ENCODE peak calls at places on chromosomes 5 and 9, in six cellular contexts. One of them, this sample, is unnamed.

GRCh38 chr9:114124138-114124537 is 25.0 kb upstream of the KIF12 start:
- DNase-seq in cardiac muscle cell: peak; percentile 24
- DNase-seq in A549: no peak
- DNase-seq in iPS DF 6.9: no peak
- DNase-seq in skeletal muscle cell: no peak
- DNase-seq in OCI-LY7: no peak
- DNase-seq in this sample: no peak

GRCh38 chr9:38062498-38063362 is 6.3 kb downstream of the SHB start:
- DNase-seq in cardiac muscle cell: peak; percentile 66
- DNase-seq in A549: no peak
- DNase-seq in iPS DF 6.9: no peak
- DNase-seq in skeletal muscle cell: peak; percentile 45
- DNase-seq in OCI-LY7: no peak
- DNase-seq in this sample: peak; percentile 93

GRCh38 chr5:77292026-77292757 is 81.7 kb downstream of the PDE8B start:
- DNase-seq in cardiac muscle cell: no peak
- DNase-seq in A549: no peak
- DNase-seq in iPS DF 6.9: no peak
- DNase-seq in skeletal muscle cell: no peak
- DNase-seq in OCI-LY7: no peak
- DNase-seq in this sample: peak; percentile 34

GRCh38 chr5:79582186-79582585 is 30.1 kb upstream of the TENT2 start:
- DNase-seq in cardiac muscle cell: no peak
- DNase-seq in A549: no peak
- DNase-seq in iPS DF 6.9: no peak
- DNase-seq in skeletal muscle cell: no peak
- DNase-seq in OCI-LY7: no peak
- DNase-seq in this sample: peak; percentile 44

GRCh38 chr9:99341686-99342085 is 119.6 kb downstream of the SEC61B start:
- DNase-seq in cardiac muscle cell: no peak
- DNase-seq in A549: no peak
- DNase-seq in iPS DF 6.9: no peak
- DNase-seq in skeletal muscle cell: no peak
- DNase-seq in OCI-LY7: no peak
- DNase-seq in this sample: no peak

GRCh38 chr9:136244116-136244775 is 1.4 kb downstream of the QSOX2 start:
- DNase-seq in cardiac muscle cell: no peak
- DNase-seq in A549: no peak
- DNase-seq in iPS DF 6.9: no peak
- DNase-seq in skeletal muscle cell: no peak
- DNase-seq in OCI-LY7: peak; percentile 84
- DNase-seq in this sample: peak; percentile 41

GRCh38 chr5:125478599-125478998 is 732.2 kb upstream of the ZNF608 start:
- DNase-seq in cardiac muscle cell: no peak
- DNase-seq in A549: no peak
- DNase-seq in iPS DF 6.9: no peak
- DNase-seq in skeletal muscle cell: no peak
- DNase-seq in OCI-LY7: no peak
- DNase-seq in this sample: no peak

GRCh38 chr5:14476791-14477435 is 104.7 kb upstream of the OTULINL start:
- DNase-seq in cardiac muscle cell: peak; percentile 37
- DNase-seq in A549: no peak
- DNase-seq in iPS DF 6.9: no peak
- DNase-seq in skeletal muscle cell: no peak
- DNase-seq in OCI-LY7: no peak
- DNase-seq in this sample: no peak

GRCh38 chr5:132655821-132656773 is 1.9 kb upstream of the IL13 start:
- DNase-seq in cardiac muscle cell: no peak
- DNase-seq in A549: no peak
- DNase-seq in iPS DF 6.9: no peak
- DNase-seq in skeletal muscle cell: no peak
- DNase-seq in OCI-LY7: no peak
- DNase-seq in this sample: no peak

GRCh38 chr5:41195228-41195627 is 18.1 kb downstream of the C6 start:
- DNase-seq in cardiac muscle cell: no peak
- DNase-seq in A549: no peak
- DNase-seq in iPS DF 6.9: no peak
- DNase-seq in skeletal muscle cell: no peak
- DNase-seq in OCI-LY7: no peak
- DNase-seq in this sample: no peak

GRCh38 chr5:1000329-1000728 is 8.3 kb upstream of the NKD2 start:
- DNase-seq in cardiac muscle cell: no peak
- DNase-seq in A549: no peak
- DNase-seq in iPS DF 6.9: no peak
- DNase-seq in skeletal muscle cell: no peak
- DNase-seq in OCI-LY7: no peak
- DNase-seq in this sample: no peak

GRCh38 chr5:91359957-91360609 is 23.0 kb downstream of the ARRDC3 start:
- DNase-seq in cardiac muscle cell: peak; percentile 40
- DNase-seq in A549: no peak
- DNase-seq in iPS DF 6.9: no peak
- DNase-seq in skeletal muscle cell: no peak
- DNase-seq in OCI-LY7: no peak
- DNase-seq in this sample: peak; percentile 81

GRCh38 chr9:111118256-111118950 is 80.1 kb upstream of the LPAR1 start:
- DNase-seq in cardiac muscle cell: no peak
- DNase-seq in A549: no peak
- DNase-seq in iPS DF 6.9: no peak
- DNase-seq in skeletal muscle cell: peak; percentile 60
- DNase-seq in OCI-LY7: no peak
- DNase-seq in this sample: no peak

GRCh38 chr5:64690417-64691151 is at the start of gene SHISAL2B:
- DNase-seq in cardiac muscle cell: peak; percentile 35
- DNase-seq in A549: peak; percentile 22
- DNase-seq in iPS DF 6.9: no peak
- DNase-seq in skeletal muscle cell: no peak
- DNase-seq in OCI-LY7: no peak
- DNase-seq in this sample: no peak

GRCh38 chr5:147381555-147381954 is 128.3 kb downstream of the DPYSL3 start:
- DNase-seq in cardiac muscle cell: no peak
- DNase-seq in A549: no peak
- DNase-seq in iPS DF 6.9: no peak
- DNase-seq in skeletal muscle cell: no peak
- DNase-seq in OCI-LY7: no peak
- DNase-seq in this sample: no peak

GRCh38 chr5:149674686-149675085 is 55.4 kb upstream of the PPARGC1B start:
- DNase-seq in cardiac muscle cell: no peak
- DNase-seq in A549: no peak
- DNase-seq in iPS DF 6.9: no peak
- DNase-seq in skeletal muscle cell: no peak
- DNase-seq in OCI-LY7: no peak
- DNase-seq in this sample: no peak

GRCh38 chr5:171317225-171317624 is 8.2 kb downstream of the TLX3 start:
- DNase-seq in cardiac muscle cell: no peak
- DNase-seq in A549: no peak
- DNase-seq in iPS DF 6.9: no peak
- DNase-seq in skeletal muscle cell: no peak
- DNase-seq in OCI-LY7: no peak
- DNase-seq in this sample: no peak

GRCh38 chr5:93249651-93250289 is 331.2 kb downstream of the NR2F1-AS1 start:
- DNase-seq in cardiac muscle cell: peak; percentile 78
- DNase-seq in A549: no peak
- DNase-seq in iPS DF 6.9: no peak
- DNase-seq in skeletal muscle cell: no peak
- DNase-seq in OCI-LY7: no peak
- DNase-seq in this sample: peak; percentile 42

GRCh38 chr9:15724006-15724405 is 171.2 kb downstream of the CCDC171 start:
- DNase-seq in cardiac muscle cell: peak; percentile 43
- DNase-seq in A549: no peak
- DNase-seq in iPS DF 6.9: no peak
- DNase-seq in skeletal muscle cell: peak; percentile 39
- DNase-seq in OCI-LY7: no peak
- DNase-seq in this sample: no peak

GRCh38 chr5:154648706-154649105 is 106.5 kb upstream of the LARP1 start:
- DNase-seq in cardiac muscle cell: peak; percentile 41
- DNase-seq in A549: no peak
- DNase-seq in iPS DF 6.9: no peak
- DNase-seq in skeletal muscle cell: no peak
- DNase-seq in OCI-LY7: no peak
- DNase-seq in this sample: no peak

GRCh38 chr5:172602712-172603289 is 38.3 kb upstream of the NEURL1B start:
- DNase-seq in cardiac muscle cell: peak; percentile 28
- DNase-seq in A549: no peak
- DNase-seq in iPS DF 6.9: no peak
- DNase-seq in skeletal muscle cell: no peak
- DNase-seq in OCI-LY7: no peak
- DNase-seq in this sample: no peak

GRCh38 chr5:74063821-74064598 is 438.0 kb downstream of the ARHGEF28 start:
- DNase-seq in cardiac muscle cell: peak; percentile 83
- DNase-seq in A549: no peak
- DNase-seq in iPS DF 6.9: no peak
- DNase-seq in skeletal muscle cell: peak; percentile 76
- DNase-seq in OCI-LY7: no peak
- DNase-seq in this sample: peak; percentile 91

GRCh38 chr9:96449522-96449843 is 486 bp upstream of the HABP4 start:
- DNase-seq in cardiac muscle cell: no peak
- DNase-seq in A549: no peak
- DNase-seq in iPS DF 6.9: no peak
- DNase-seq in skeletal muscle cell: no peak
- DNase-seq in OCI-LY7: no peak
- DNase-seq in this sample: no peak

GRCh38 chr5:143717400-143717799 is 94.6 kb upstream of the HMHB1 start:
- DNase-seq in cardiac muscle cell: peak; percentile 90
- DNase-seq in A549: no peak
- DNase-seq in iPS DF 6.9: no peak
- DNase-seq in skeletal muscle cell: peak; percentile 79
- DNase-seq in OCI-LY7: no peak
- DNase-seq in this sample: no peak

GRCh38 chr9:6619909-6620308 is 25.6 kb downstream of the GLDC start:
- DNase-seq in cardiac muscle cell: no peak
- DNase-seq in A549: no peak
- DNase-seq in iPS DF 6.9: no peak
- DNase-seq in skeletal muscle cell: no peak
- DNase-seq in OCI-LY7: no peak
- DNase-seq in this sample: no peak

GRCh38 chr9:5263568-5264218 is 32.5 kb downstream of the INSL4 start:
- DNase-seq in cardiac muscle cell: peak; percentile 39
- DNase-seq in A549: peak; percentile 22
- DNase-seq in iPS DF 6.9: no peak
- DNase-seq in skeletal muscle cell: no peak
- DNase-seq in OCI-LY7: peak; percentile 19
- DNase-seq in this sample: peak; percentile 9

GRCh38 chr5:100797863-100798262 is 105.2 kb downstream of the ST8SIA4 start:
- DNase-seq in cardiac muscle cell: peak; percentile 19
- DNase-seq in A549: no peak
- DNase-seq in iPS DF 6.9: no peak
- DNase-seq in skeletal muscle cell: peak; percentile 22
- DNase-seq in OCI-LY7: no peak
- DNase-seq in this sample: no peak

GRCh38 chr9:114908796-114909448 is 21.5 kb downstream of the TNFSF8 start:
- DNase-seq in cardiac muscle cell: no peak
- DNase-seq in A549: no peak
- DNase-seq in iPS DF 6.9: no peak
- DNase-seq in skeletal muscle cell: no peak
- DNase-seq in OCI-LY7: no peak
- DNase-seq in this sample: peak; percentile 46

GRCh38 chr5:26487553-26487952 is 550.8 kb downstream of the CDH9 start:
- DNase-seq in cardiac muscle cell: no peak
- DNase-seq in A549: no peak
- DNase-seq in iPS DF 6.9: peak; percentile 13
- DNase-seq in skeletal muscle cell: no peak
- DNase-seq in OCI-LY7: no peak
- DNase-seq in this sample: no peak

GRCh38 chr5:137122075-137122474 is 377.1 kb downstream of the SPOCK1 start:
- DNase-seq in cardiac muscle cell: no peak
- DNase-seq in A549: no peak
- DNase-seq in iPS DF 6.9: no peak
- DNase-seq in skeletal muscle cell: no peak
- DNase-seq in OCI-LY7: no peak
- DNase-seq in this sample: no peak

GRCh38 chr5:55923177-55923872 is 71.4 kb downstream of the IL6ST start:
- DNase-seq in cardiac muscle cell: no peak
- DNase-seq in A549: no peak
- DNase-seq in iPS DF 6.9: no peak
- DNase-seq in skeletal muscle cell: no peak
- DNase-seq in OCI-LY7: no peak
- DNase-seq in this sample: peak; percentile 47
- H3K4me3 ChIP-seq in cardiac muscle cell: no peak overlapping the region
- H3K4me3 ChIP-seq in A549: no peak overlapping the region
- H3K4me3 ChIP-seq in iPS DF 6.9: no peak overlapping the region
- H3K4me3 ChIP-seq in skeletal muscle cell: no peak overlapping the region
- H3K4me3 ChIP-seq in OCI-LY7: no peak overlapping the region
- H3K4me3 ChIP-seq in this sample: peak overlapping the region; percentile 46

DNA sequence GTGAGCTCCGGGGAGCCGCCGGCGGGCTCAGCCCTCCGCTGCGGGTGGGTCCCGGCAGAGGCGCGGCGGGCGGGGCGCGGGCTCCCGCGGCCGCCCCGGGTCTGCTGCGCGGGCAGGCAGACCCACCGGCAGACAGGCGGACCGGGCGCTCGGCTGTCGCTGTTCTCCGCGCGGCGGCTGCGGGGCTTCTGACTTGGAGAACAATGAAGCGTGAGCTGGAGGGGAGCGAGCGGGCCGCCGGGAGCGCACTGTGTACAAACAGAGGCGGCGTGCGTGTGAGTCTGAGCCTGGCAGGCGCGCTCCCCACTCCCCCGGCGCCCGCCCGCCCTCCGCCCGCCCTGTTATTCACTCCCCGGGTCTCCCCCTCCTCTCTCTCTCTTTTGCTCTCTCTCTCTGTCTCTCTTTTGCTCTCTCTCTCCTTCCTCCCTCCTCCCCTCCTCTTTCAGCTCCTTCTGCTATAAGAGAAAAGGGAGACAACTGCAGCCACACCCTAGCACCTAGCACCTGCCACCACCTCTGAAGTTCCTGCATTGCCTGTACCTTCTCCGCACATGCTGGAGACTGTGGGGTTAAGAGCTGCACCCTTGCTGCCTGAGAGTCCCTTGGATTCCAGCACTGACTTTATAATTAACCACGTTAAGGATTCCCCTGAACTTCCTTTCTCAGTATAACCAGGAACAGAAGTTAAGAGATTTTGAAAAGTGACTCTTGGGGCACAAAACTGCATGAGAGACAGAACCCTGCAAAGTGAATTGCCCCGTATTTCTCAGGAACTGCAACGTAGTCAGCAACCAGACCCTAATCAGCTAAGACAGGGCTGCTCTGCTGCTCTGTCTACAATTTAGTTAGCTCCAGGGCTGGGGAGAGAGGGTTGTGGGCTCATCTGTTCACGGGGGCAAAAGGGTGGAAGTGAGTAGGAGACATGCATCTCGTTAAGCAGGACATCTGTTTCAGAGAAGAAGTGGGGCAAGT is at the start of gene EDIL3:
- DNase-seq in cardiac muscle cell: peak; percentile 75
- DNase-seq in A549: no peak
- DNase-seq in iPS DF 6.9: no peak
- DNase-seq in skeletal muscle cell: no peak
- DNase-seq in OCI-LY7: no peak
- DNase-seq in this sample: peak; percentile 71
- H3K4me3 ChIP-seq in cardiac muscle cell: peak within 1 kb of the TSS; percentile 52
- H3K4me3 ChIP-seq in A549: peak within 1 kb of the TSS; percentile 48
- H3K4me3 ChIP-seq in iPS DF 6.9: peak within 1 kb of the TSS; percentile 94
- H3K4me3 ChIP-seq in skeletal muscle cell: peak within 1 kb of the TSS; percentile 65
- H3K4me3 ChIP-seq in OCI-LY7: no peak within 1 kb of the TSS
- H3K4me3 ChIP-seq in this sample: peak within 1 kb of the TSS; percentile 81

GRCh38 chr9:92773810-92774209 is 9.2 kb upstream of the BICD2 start:
- DNase-seq in cardiac muscle cell: no peak
- DNase-seq in A549: no peak
- DNase-seq in iPS DF 6.9: no peak
- DNase-seq in skeletal muscle cell: no peak
- DNase-seq in OCI-LY7: no peak
- DNase-seq in this sample: no peak
- H3K4me3 ChIP-seq in cardiac muscle cell: no peak overlapping the region
- H3K4me3 ChIP-seq in A549: no peak overlapping the region
- H3K4me3 ChIP-seq in iPS DF 6.9: no peak overlapping the region
- H3K4me3 ChIP-seq in skeletal muscle cell: no peak overlapping the region
- H3K4me3 ChIP-seq in OCI-LY7: no peak overlapping the region
- H3K4me3 ChIP-seq in this sample: no peak overlapping the region

GRCh38 chr5:180626661-180627385 is 22.6 kb downstream of the FLT4 start:
- DNase-seq in cardiac muscle cell: no peak
- DNase-seq in A549: no peak
- DNase-seq in iPS DF 6.9: no peak
- DNase-seq in skeletal muscle cell: no peak
- DNase-seq in OCI-LY7: no peak
- DNase-seq in this sample: no peak
- H3K4me3 ChIP-seq in cardiac muscle cell: no peak overlapping the region
- H3K4me3 ChIP-seq in A549: no peak overlapping the region
- H3K4me3 ChIP-seq in iPS DF 6.9: no peak overlapping the region
- H3K4me3 ChIP-seq in skeletal muscle cell: no peak overlapping the region
- H3K4me3 ChIP-seq in OCI-LY7: no peak overlapping the region
- H3K4me3 ChIP-seq in this sample: no peak overlapping the region

This sample was measured in SJCRH30.